ENCODE peak calls at places on chromosomes 5 and 9, in six cellular contexts. M, F, Q, A, K and V are unnamed samples.

GRCh38 chr9:37818849-37819248 is 18.3 kb downstream of the DCAF10 start:
- DNase-seq in A (no peak), F (no peak), K (no peak), Q (no peak), M (no peak), V (no peak)

GRCh38 chr5:134525687-134526482 is 415 bp downstream of the JADE2 start:
- DNase-seq in K (peak), M (peak), A (peak), F (peak), Q (peak), V (peak)

GRCh38 chr9:1829719-1830118 is 185.4 kb upstream of the SMARCA2 start:
- DNase-seq in K (no peak), Q (no peak), F (no peak), M (no peak), A (no peak), V (no peak)

GRCh38 chr9:115921301-115921700 is 232.3 kb upstream of the PAPPA start:
- DNase-seq in M (no peak), F (no peak), K (peak), Q (no peak), A (no peak), V (no peak)

GRCh38 chr5:60673329-60673728 is 26.6 kb downstream of the DEPDC1B start:
- DNase-seq in F (no peak), K (no peak), Q (no peak), A (no peak), M (no peak), V (no peak)

GRCh38 chr5:107655836-107656235 is 14.9 kb downstream of the EFNA5 start:
- DNase-seq in K (no peak), F (no peak), M (no peak), Q (no peak), A (no peak), V (no peak)

GRCh38 chr9:95742821-95743220 is 132.7 kb upstream of the ERCC6L2 start:
- DNase-seq in Q (no peak), K (no peak), F (no peak), M (no peak), A (no peak), V (no peak)

GRCh38 chr5:172490739-172491461 is 36.6 kb upstream of the SH3PXD2B start:
- DNase-seq in M (no peak), Q (peak), K (no peak), A (peak), F (no peak), V (peak)

GRCh38 chr5:147234825-147235635 is at the start of gene STK32A:
- DNase-seq in M (peak), Q (peak), F (peak), A (peak), K (no peak), V (peak)

GRCh38 chr9:121645853-121646807 is 5.3 kb upstream of the DAB2IP start:
- DNase-seq in K (no peak), Q (peak), F (no peak), M (no peak), A (no peak), V (no peak)

GRCh38 chr5:160312960-160313734 is 783 bp upstream of the CCNJL start:
- DNase-seq in F (no peak), Q (no peak), A (no peak), K (no peak), M (no peak), V (no peak)

GRCh38 chr9:120507936-120508510 is 71.9 kb downstream of the CDK5RAP2 start:
- DNase-seq in A (no peak), K (no peak), M (no peak), F (no peak), Q (no peak), V (no peak)

GRCh38 chr9:89471390-89471789 is 26.5 kb downstream of the SEMA4D start:
- DNase-seq in A (no peak), M (no peak), F (no peak), Q (no peak), K (no peak), V (no peak)

DNA sequence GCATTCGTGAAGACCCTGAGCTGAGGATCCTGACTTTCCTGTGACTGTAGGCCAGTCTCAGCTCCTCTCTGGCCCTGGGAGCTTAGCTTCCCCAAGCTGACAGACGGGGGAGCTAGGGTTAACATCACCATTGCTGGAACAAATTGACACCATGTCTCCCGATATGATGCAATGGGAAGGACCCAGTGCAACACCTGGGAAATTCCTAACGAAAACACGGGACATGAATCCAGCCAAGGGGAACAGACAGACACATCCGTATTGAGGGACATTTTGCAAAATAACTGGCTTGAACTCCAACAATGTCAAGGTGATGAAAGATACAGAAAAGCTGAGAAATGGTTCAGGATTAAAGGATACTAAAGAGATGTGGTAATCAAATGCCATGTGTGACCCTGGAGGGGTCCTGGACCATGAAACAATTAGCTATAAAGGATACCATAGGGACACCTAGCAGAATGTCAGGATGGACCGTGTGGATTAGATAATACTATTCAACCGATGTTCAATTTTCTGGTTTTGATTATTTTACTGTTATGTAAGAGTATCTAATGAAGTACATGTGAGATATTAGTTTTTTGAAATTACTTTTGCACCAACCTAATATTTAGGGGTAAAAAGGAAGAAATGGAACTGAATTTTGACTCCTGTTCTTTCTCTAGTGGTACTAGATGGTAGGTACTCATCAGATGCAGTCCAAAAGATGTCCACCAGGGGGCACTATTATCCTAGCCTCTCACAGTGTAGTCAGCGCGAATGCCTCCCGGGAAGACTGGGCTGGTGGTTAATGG is 52.7 kb downstream of the NDST1 start:
- DNase-seq in F (peak), A (peak), K (peak), Q (peak), M (peak), V (peak)
- TF ChIP-seq POLR2A in F (no peak), A (no peak), K (no peak), Q (no peak), M (no peak), V (no peak)

DNA sequence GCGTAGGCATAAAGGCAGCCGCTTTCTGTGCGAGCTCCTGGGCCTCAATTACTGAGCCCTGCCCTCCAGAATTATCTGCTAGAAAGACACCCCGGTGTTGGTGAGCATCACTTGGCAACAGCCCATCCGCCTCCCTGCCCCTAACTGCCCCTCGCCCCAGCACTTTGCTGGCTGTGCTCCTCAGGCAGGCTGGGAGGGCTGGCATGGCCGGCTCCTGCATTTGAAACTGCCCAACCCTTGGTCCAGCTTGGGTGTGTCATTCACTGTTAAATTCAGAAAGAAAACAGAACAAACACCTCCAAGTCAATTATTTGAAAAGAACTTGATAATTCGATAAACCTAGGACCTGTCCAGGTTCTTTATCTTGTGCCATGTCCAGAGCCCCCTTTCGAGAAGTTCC is 334.2 kb downstream of the IRX2 start:
- DNase-seq in F (no peak), A (no peak), K (no peak), Q (no peak), M (no peak), V (no peak)
- TF ChIP-seq POLR2A in F (no peak), A (no peak), K (no peak), Q (no peak), M (no peak), V (no peak)

GRCh38 chr5:143207563-143208364 is 195.7 kb downstream of the NR3C1 start:
- DNase-seq in F (no peak), Q (no peak), M (no peak), K (peak), A (no peak), V (no peak)
- TF ChIP-seq POLR2A in F (no peak), Q (no peak), M (no peak), K (no peak), A (no peak), V (no peak)

GRCh38 chr5:132339502-132339901 is 30.0 kb upstream of the SLC22A5 start:
- DNase-seq in K (no peak), F (no peak), Q (no peak), M (no peak), A (no peak), V (no peak)
- TF ChIP-seq POLR2A in K (no peak), F (no peak), Q (no peak), M (no peak), A (no peak), V (no peak)

DNA sequence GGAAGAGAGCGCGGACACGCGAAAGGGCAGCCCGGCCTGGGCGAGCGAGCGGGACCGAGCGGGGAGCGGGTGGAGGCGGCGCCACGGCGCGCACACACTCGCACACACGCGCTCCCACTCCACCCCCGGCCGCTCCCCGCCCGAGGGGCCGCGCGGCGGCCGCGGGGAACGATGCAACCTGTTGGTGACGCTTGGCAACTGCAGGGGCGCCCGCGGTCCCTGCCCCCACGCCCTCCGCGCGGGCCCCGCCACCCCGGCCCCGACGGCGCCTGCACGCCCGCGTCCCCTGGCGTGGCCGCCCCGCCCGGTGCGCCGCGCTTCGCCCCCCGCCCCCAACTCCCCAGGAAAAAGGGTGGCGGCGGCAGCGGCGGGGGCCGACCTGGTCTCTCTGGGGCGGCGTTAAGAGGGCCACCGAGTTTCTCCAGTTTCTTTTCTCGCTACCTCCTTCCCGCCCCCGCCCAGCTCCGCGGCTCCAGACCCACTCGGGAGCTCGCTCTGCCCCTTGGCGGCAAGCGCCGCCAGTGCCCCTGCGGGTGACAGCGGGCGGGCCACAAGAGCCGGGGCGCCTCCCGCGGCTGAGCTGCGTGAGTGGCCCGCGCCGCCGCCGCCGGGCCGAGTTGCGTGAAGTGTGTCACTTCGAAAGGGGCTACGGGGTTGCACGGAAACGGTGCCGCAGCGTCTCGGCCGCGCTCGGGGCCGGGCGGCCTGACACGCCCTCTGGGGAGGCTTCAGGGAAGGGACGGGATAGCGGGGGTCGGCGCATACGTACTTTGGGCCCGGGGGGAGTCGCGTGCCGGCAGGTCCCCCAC is at the start of gene NR3C1:
- DNase-seq in A (peak), Q (peak), F (peak), K (peak), M (peak), V (peak)
- TF ChIP-seq POLR2A in A (peak), Q (no peak), F (peak), K (peak), M (peak), V (no peak)

DNA sequence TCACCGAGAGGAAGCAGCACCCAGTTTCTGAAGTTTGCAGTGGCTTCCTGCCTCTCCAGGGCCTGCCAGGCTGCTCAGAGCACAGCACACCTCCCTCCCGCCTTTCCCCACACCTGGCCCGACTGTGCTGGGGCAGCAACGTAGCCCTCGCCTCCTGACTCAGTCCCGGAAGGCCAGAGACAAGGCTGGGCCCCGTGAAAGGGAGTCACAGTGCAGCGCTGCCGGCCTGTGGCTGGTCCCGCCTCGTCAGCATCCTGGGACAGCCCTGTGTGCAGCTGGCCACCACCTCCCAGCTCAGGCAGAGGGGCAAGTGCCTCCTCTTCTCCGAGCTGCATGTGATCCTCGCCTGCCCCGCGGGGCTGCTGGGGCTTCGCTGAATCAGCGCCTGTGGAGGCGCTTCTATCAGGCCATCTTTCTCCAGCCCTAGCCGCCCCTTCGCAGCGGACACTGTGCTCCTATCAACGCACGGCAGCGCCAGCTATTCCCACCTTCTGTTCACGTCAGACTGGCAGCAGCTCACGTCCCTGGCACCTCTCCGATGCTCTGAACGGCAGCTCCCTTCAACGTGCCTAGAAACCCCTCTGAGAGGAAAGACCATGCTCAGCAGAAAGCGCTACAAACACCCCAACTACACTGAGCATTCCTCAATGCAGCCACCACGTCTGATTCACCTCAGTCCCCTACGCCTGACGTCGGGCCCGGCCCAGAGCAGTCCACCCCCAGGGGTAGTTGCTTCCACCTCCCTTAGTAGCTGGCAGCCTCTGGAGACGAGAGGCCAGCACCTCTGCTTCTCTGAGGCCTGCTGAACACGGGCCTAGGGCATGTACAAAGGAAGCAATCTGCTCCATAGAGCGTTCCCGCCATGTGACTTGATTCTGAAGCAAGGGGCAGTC is 78.8 kb downstream of the GPR21 start:
- DNase-seq in A (no peak), M (no peak), F (no peak), K (no peak), Q (no peak), V (no peak)
- TF ChIP-seq POLR2A in A (no peak), M (no peak), F (no peak), K (no peak), Q (no peak), V (no peak)

DNA sequence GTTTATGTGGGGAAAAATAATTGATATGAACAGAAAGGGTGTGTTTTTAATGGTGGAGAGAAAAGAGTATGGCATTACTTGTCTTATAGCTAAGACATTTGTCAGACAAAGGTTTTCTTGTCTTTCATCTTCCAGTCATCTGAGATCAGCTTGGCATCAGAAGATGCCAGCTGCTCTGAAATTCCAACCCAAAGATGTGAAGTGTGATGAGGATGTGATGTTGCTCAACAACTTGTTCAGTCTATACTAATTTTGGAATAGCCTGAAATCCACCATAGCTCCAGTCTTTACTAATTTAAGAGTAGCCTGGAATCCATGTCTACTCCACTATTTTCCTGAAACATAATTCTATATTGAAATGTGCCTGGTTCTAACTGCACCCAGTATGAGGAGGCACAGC is 182.3 kb downstream of the CFAP90 start:
- DNase-seq in K (no peak), F (no peak), A (no peak), M (no peak), Q (no peak), V (no peak)
- TF ChIP-seq POLR2A in K (no peak), F (no peak), A (no peak), M (no peak), Q (no peak), V (no peak)

DNA sequence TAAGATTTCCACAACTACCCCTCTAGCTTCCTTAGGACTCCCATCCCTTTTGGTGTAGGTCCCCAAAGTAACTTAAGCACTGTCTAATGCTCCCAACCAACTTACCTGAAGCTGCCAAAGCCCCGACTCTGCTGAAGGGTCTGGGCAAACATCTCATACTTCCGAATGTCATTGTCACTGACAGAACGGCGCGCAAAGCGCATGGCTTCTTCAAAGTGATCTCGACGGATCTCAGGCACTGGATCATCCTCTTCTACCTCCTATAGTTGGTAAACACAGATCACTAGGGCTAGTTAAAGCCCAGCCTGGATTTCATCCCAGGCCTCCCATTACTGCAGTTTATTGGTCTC is 15.2 kb downstream of the VCP start:
- DNase-seq in Q (no peak), K (no peak), M (no peak), F (no peak), A (no peak), V (no peak)
- TF ChIP-seq POLR2A in Q (no peak), K (no peak), M (no peak), F (no peak), A (no peak), V (no peak)

GRCh38 chr5:104785097-104785496 is 1222.5 kb upstream of the NUDT12 start:
- DNase-seq in F (no peak), M (no peak), A (no peak), Q (no peak), K (no peak), V (no peak)
- TF ChIP-seq POLR2A in F (no peak), M (no peak), A (no peak), Q (no peak), K (no peak), V (no peak)

GRCh38 chr9:112174965-112175795 is at the start of gene SUSD1:
- DNase-seq in A (peak), M (peak), Q (peak), F (peak), K (no peak), V (peak)
- TF ChIP-seq POLR2A in A (peak), M (peak), Q (no peak), F (peak), K (no peak), V (no peak)